ENCODE peak calls at places on chromosomes 5 and 9, in four cellular contexts. G is K562, Q is GM12891, Z is GM12878. V is an unnamed sample.

GRCh38 chr5:116626272-116626723 is 51.7 kb upstream of the SEMA6A start:
- DNase-seq in G (no peak), Q (no peak), Z (no peak), V (peak)

GRCh38 chr5:39977231-39977630 is 552.5 kb upstream of the DAB2 start:
- DNase-seq in G (no peak), Q (no peak), Z (no peak), V (no peak)

GRCh38 chr9:20292002-20292401 is 330.3 kb downstream of the MLLT3 start:
- DNase-seq in G (no peak), Q (no peak), Z (no peak), V (no peak)

GRCh38 chr5:138470322-138471285 is 5.3 kb downstream of the EGR1 start:
- DNase-seq in G (no peak), Q (no peak), Z (no peak), V (no peak)

GRCh38 chr9:129256959-129257713 is 79.1 kb upstream of the IER5L start:
- DNase-seq in G (no peak), Q (no peak), Z (no peak), V (no peak)

GRCh38 chr5:120808606-120809005 is 344.5 kb downstream of the PRR16 start:
- DNase-seq in G (no peak), Q (no peak), Z (no peak), V (no peak)

GRCh38 chr9:9963861-9964260 is 648.9 kb downstream of the PTPRD start:
- DNase-seq in G (no peak), Q (no peak), Z (no peak), V (no peak)

GRCh38 chr5:135162661-135163265 is 128.7 kb upstream of the PITX1 start:
- DNase-seq in G (peak), Q (no peak), Z (no peak), V (no peak)

GRCh38 chr5:76838481-76839261 is 11.1 kb upstream of the S100Z start:
- DNase-seq in G (no peak), Q (no peak), Z (no peak), V (no peak)

GRCh38 chr9:76704601-76705204 is 59.5 kb upstream of the PCA3 start:
- DNase-seq in G (peak), Q (no peak), Z (peak), V (peak)

GRCh38 chr9:34508951-34509350 is 13.8 kb downstream of the ENHO start:
- DNase-seq in G (no peak), Q (no peak), Z (no peak), V (no peak)

GRCh38 chr9:79279356-79279755 is 292.4 kb upstream of the TLE4 start:
- DNase-seq in G (no peak), Q (no peak), Z (no peak), V (no peak)

GRCh38 chr5:56818409-56819026 is 3.2 kb downstream of the MAP3K1 start:
- DNase-seq in G (no peak), Q (no peak), Z (no peak), V (no peak)

GRCh38 chr9:13728917-13729811 is 449.7 kb upstream of the MPDZ start:
- DNase-seq in G (no peak), Q (no peak), Z (no peak), V (no peak)

GRCh38 chr5:56876325-56876724 is 33.1 kb upstream of the SETD9 start:
- DNase-seq in G (no peak), Q (no peak), Z (no peak), V (peak)

GRCh38 chr5:153619706-153620105 is 129.2 kb downstream of the GRIA1 start:
- DNase-seq in G (no peak), Q (no peak), Z (no peak), V (no peak)

GRCh38 chr9:75956161-75956560 is 65.7 kb downstream of the PCSK5 start:
- DNase-seq in G (no peak), Q (no peak), Z (no peak), V (no peak)

GRCh38 chr5:103562084-103562452 is 521 bp downstream of the NUDT12 start:
- DNase-seq in G (no peak), Q (no peak), Z (no peak), V (peak)

GRCh38 chr5:114055318-114055788 is 306.5 kb upstream of the KCNN2 start:
- DNase-seq in G (no peak), Q (no peak), Z (no peak), V (no peak)

GRCh38 chr5:3098821-3099220 is 347.3 kb upstream of the IRX2 start:
- DNase-seq in G (no peak), Q (no peak), Z (no peak), V (no peak)

GRCh38 chr5:166354277-166354676 is 1937.2 kb upstream of the WWC1 start:
- DNase-seq in G (no peak), Q (no peak), Z (no peak), V (no peak)

GRCh38 chr5:91797581-91797980 is 414.5 kb upstream of the ARRDC3 start:
- DNase-seq in G (no peak), Q (no peak), Z (no peak), V (no peak)

GRCh38 chr5:82881571-82882200 is 195.5 kb downstream of the TMEM167A start:
- DNase-seq in G (no peak), Q (no peak), Z (peak), V (no peak)

GRCh38 chr9:35904966-35905781 is 828 bp upstream of the HRCT1 start:
- DNase-seq in G (no peak), Q (no peak), Z (no peak), V (no peak)

GRCh38 chr9:130069048-130069447 is 15.3 kb downstream of the GPR107 start:
- DNase-seq in G (no peak), Q (no peak), Z (no peak), V (no peak)

GRCh38 chr5:59287361-59287760 is 606.2 kb downstream of the PDE4D start:
- DNase-seq in G (no peak), Q (no peak), Z (no peak), V (no peak)

GRCh38 chr9:76691761-76692313 is 72.4 kb upstream of the PCA3 start:
- DNase-seq in G (no peak), Q (no peak), Z (no peak), V (no peak)

GRCh38 chr9:33165263-33166151 is 1.6 kb downstream of the B4GALT1 start:
- DNase-seq in G (peak), Q (no peak), Z (peak), V (peak)

GRCh38 chr5:164784230-164784629 is 1278.8 kb downstream of the MAT2B start:
- DNase-seq in G (no peak), Q (no peak), Z (no peak), V (no peak)

GRCh38 chr5:143229426-143229895 is 174.0 kb downstream of the NR3C1 start:
- DNase-seq in G (no peak), Q (no peak), Z (no peak), V (no peak)

GRCh38 chr5:170115925-170116324 is 10.2 kb downstream of the FOXI1 start:
- DNase-seq in G (no peak), Q (no peak), Z (no peak), V (no peak)

GRCh38 chr9:130539473-130540223 is 39.7 kb upstream of the FUBP3 start:
- DNase-seq in G (no peak), Q (no peak), Z (no peak), V (no peak)

GRCh38 chr5:65061974-65062353 is 293.2 kb downstream of the CWC27 start:
- DNase-seq in G (no peak), Q (no peak), Z (peak), V (no peak)

GRCh38 chr5:1888541-1889251 is 6.0 kb upstream of the IRX4 start:
- DNase-seq in G (no peak), Q (no peak), Z (no peak), V (no peak)

GRCh38 chr5:150458819-150459557 is 9.4 kb upstream of the RPS14 start:
- DNase-seq in G (peak), Q (peak), Z (no peak), V (peak)

GRCh38 chr5:73823508-73823925 is 197.5 kb downstream of the ARHGEF28 start:
- DNase-seq in G (no peak), Q (no peak), Z (no peak), V (no peak)

GRCh38 chr9:7560669-7561305 is 238.8 kb downstream of the DMAC1 start:
- DNase-seq in G (no peak), Q (no peak), Z (no peak), V (no peak)

GRCh38 chr9:737400-738120 is 103.9 kb upstream of the DMRT1 start:
- DNase-seq in G (no peak), Q (no peak), Z (no peak), V (no peak)

GRCh38 chr5:81803812-81804211 is 52.9 kb upstream of the SSBP2 start:
- DNase-seq in G (no peak), Q (no peak), Z (no peak), V (no peak)

GRCh38 chr5:32098806-32099435 is 75.2 kb downstream of the GOLPH3 start:
- DNase-seq in G (no peak), Q (no peak), Z (no peak), V (no peak)

GRCh38 chr5:32098291-32098690 is 75.8 kb downstream of the GOLPH3 start:
- DNase-seq in G (no peak), Q (no peak), Z (no peak), V (no peak)

GRCh38 chr5:32100903-32101302 is 73.2 kb downstream of the GOLPH3 start:
- DNase-seq in G (no peak), Q (no peak), Z (no peak), V (no peak)

GRCh38 chr5:32099486-32100035 is 74.6 kb downstream of the GOLPH3 start:
- DNase-seq in G (no peak), Q (no peak), Z (no peak), V (no peak)

DNA sequence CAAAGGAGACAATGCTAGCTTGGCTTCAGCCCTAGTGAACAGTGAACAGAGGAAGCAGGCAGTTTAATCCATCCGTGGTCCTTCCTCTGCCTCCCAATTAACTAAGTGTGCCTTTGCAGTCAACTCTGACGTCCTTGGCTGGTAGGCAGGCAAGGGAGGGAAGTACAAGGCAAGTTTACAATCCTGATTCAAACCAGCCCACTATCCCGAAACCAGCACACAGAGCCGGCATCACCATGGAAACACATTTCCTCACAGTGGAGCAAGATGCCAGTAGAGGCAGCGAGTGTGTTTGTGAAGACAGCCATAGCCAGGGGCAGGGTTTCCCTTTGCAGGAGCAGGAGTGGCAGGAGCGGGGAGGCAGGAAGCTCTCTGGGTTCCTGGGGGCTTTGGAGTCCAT is 73.9 kb downstream of the GOLPH3 start:
- DNase-seq in G (no peak), Q (no peak), Z (no peak), V (no peak)
- TF ChIP-seq POLR2AphosphoS5 in G (no peak), Q (no peak), Z (no peak), V (no peak)

DNA sequence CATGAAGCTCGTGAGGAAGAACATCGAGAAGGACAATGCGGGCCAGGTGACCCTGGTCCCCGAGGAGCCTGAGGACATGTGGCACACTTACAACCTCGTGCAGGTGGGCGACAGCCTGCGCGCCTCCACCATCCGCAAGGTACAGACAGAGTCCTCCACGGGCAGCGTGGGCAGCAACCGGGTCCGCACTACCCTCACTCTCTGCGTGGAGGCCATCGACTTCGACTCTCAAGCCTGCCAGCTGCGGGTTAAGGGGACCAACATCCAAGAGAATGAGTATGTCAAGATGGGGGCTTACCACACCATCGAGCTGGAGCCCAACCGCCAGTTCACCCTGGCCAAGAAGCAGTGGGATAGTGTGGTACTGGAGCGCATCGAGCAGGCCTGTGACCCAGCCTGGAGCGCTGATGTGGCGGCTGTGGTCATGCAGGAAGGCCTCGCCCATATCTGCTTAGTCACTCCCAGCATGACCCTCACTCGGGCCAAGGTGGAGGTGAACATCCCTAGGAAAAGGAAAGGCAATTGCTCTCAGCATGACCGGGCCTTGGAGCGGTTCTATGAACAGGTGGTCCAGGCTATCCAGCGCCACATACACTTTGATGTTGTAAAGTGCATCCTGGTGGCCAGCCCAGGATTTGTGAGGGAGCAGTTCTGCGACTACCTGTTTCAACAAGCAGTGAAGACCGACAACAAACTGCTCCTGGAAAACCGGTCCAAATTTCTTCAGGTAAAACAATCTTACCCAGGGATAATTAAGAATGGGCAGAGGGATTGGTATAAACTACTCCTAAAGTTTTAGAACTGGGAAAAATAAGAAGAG is 12.9 kb downstream of the ITGA1 start:
- DNase-seq in G (peak), Q (no peak), Z (no peak), V (no peak)
- TF ChIP-seq SPI1 in G (no peak), Q (no peak), Z (no peak), V (no peak)

GRCh38 chr5:123180178-123180577 is 91.1 kb downstream of the PRDM6 start:
- DNase-seq in G (no peak), Q (no peak), Z (no peak), V (no peak)
- TF ChIP-seq POLR2AphosphoS5 in G (no peak), Q (no peak), Z (no peak), V (no peak)

GRCh38 chr9:135379540-135380267 is 99.9 kb upstream of the PPP1R26 start:
- DNase-seq in G (no peak), Q (no peak), Z (no peak), V (no peak)

GRCh38 chr9:135377431-135377830 is 102.2 kb upstream of the PPP1R26 start:
- DNase-seq in G (no peak), Q (no peak), Z (no peak), V (no peak)

GRCh38 chr9:135376511-135377173 is 102.9 kb upstream of the PPP1R26 start:
- DNase-seq in G (no peak), Q (no peak), Z (no peak), V (no peak)

GRCh38 chr9:135380321-135380960 is 99.1 kb upstream of the PPP1R26 start:
- DNase-seq in G (no peak), Q (no peak), Z (no peak), V (no peak)

DNA sequence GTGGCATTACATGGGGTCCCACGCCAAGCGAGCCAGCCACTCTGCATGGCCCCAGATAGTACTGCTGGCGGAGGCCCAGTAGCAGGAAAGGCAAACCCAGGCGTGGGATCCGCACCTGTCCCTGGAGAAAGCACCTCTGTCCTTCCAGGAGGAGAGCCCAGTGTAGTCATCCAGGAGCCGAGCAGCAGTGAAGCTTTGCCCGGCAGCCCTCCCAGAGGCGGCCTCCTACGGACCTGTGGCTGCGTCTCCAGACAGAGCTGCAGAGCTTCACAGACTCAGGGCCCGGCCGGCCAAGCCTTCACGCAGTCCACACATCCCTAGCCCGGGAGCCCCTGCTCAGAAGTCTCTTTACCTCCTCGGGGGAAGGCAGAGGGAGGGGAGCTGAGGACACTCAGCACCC is 100.8 kb upstream of the PPP1R26 start:
- DNase-seq in G (no peak), Q (no peak), Z (no peak), V (no peak)
- TF ChIP-seq SPI1 in G (no peak), Q (no peak), Z (no peak), V (no peak)

DNA sequence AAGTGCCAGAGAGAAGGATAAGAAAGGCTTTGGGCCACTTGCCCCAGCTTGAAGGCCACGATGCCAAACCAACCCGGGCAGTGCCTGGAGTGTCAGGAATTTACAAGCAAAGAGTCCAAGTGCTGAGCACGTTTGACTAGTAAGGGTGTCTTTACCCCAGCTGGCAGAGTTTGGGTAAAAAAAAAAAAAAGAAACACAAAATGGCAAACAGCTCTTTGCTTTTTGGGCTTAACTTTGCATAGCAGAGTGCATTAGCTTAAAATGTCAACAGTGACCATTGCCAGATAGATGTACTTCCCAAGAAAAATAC is 398.2 kb downstream of the GADD45G start:
- DNase-seq in G (no peak), Q (no peak), Z (no peak), V (no peak)
- TF ChIP-seq POLR2AphosphoS5 in G (no peak), Q (no peak), Z (no peak), V (no peak)

GRCh38 chr5:109049565-109049964 is 301.9 kb downstream of the FER start:
- DNase-seq in G (no peak), Q (no peak), Z (no peak), V (no peak)

DNA sequence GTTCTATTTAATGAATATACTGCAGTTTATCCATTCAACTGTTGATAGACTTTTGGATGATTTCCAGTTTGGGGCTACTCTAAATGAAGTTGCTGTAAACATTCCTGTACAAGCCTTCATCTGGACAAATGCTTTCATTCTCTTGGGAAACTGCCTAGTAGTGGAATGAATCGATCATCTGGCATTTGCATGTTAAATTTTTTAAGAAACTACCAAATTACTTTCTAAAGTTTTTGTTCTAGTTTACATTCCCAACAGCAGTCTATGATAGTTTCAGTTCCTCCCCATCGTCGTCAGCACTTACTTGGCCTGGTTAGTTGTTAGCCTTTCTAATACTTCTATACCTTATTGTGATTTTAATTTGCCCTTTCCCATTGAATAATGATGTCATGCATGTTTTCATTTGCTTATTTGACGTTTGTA is 306.3 kb downstream of the FER start:
- DNase-seq in G (no peak), Q (no peak), Z (peak), V (no peak)
- TF ChIP-seq SPI1 in G (no peak), Q (peak), Z (peak), V (no peak)

V was measured in HL-60.